ENCODE peak calls at places on chromosomes 16 and 17, in seven cellular contexts. Y is Panc1, S is GM20000, A is AG10803, J is RWPE1, X is fibroblast of the aortic adventitia, T is choroid plexus epithelial cell. E is an unnamed sample.

GRCh38 chr16:70407811-70408274 is 31.1 kb downstream of the ST3GAL2 start:
- DNase-seq in Y (no peak), S (peak), A (no peak), J (no peak), X (no peak), T (no peak), E (peak)

GRCh38 chr16:55542459-55543082 is 23.9 kb upstream of the CAPNS2 start:
- DNase-seq in Y (no peak), S (no peak), A (peak), J (peak), X (peak), T (peak), E (no peak)

GRCh38 chr17:44942456-44942855 is 5.1 kb downstream of the KIF18B start:
- DNase-seq in Y (no peak), S (no peak), A (no peak), J (no peak), X (no peak), T (no peak), E (no peak)

GRCh38 chr16:86609115-86609514 is 30.8 kb downstream of the FOXL1 start:
- DNase-seq in Y (no peak), S (no peak), A (peak), J (no peak), X (peak), T (peak), E (no peak)

GRCh38 chr17:43945074-43945824 is 3.0 kb upstream of the PPY start:
- DNase-seq in Y (no peak), S (no peak), A (peak), J (no peak), X (peak), T (no peak), E (no peak)

GRCh38 chr17:6639651-6640535 is 618 bp downstream of the KIAA0753 start:
- DNase-seq in Y (no peak), S (peak), A (peak), J (peak), X (peak), T (peak), E (peak)

GRCh38 chr16:84508502-84508901 is 4.0 kb upstream of the MEAK7 start:
- DNase-seq in Y (no peak), S (no peak), A (no peak), J (no peak), X (no peak), T (no peak), E (no peak)

GRCh38 chr16:546909-547770 is 13.1 kb upstream of the PRR35 start:
- DNase-seq in Y (no peak), S (peak), A (peak), J (no peak), X (peak), T (no peak), E (no peak)

GRCh38 chr17:75124819-75125162 is 6.8 kb downstream of the NT5C start:
- DNase-seq in Y (no peak), S (no peak), A (no peak), J (no peak), X (no peak), T (no peak), E (no peak)

GRCh38 chr17:50169121-50169764 is 3.4 kb downstream of the SGCA start:
- DNase-seq in Y (peak), S (peak), A (peak), J (peak), X (peak), T (peak), E (peak)

GRCh38 chr16:4110680-4111079 is 5.6 kb downstream of the ADCY9 start:
- DNase-seq in Y (no peak), S (no peak), A (no peak), J (no peak), X (no peak), T (no peak), E (no peak)

GRCh38 chr17:29573558-29573870 is 5.0 kb downstream of the TP53I13 start:
- DNase-seq in Y (no peak), S (no peak), A (no peak), J (no peak), X (no peak), T (no peak), E (no peak)

GRCh38 chr16:22369221-22369811 is 5.1 kb downstream of the CDR2 start:
- DNase-seq in Y (peak), S (no peak), A (peak), J (no peak), X (peak), T (peak), E (no peak)

GRCh38 chr16:65121870-65122723 is at the start of gene CDH11:
- DNase-seq in Y (no peak), S (no peak), A (peak), J (peak), X (peak), T (peak), E (no peak)

GRCh38 chr17:75557075-75557851 is 30.3 kb upstream of the MYO15B start:
- DNase-seq in Y (no peak), S (no peak), A (peak), J (no peak), X (peak), T (peak), E (no peak)

GRCh38 chr16:74871608-74872007 is 97.0 kb upstream of the FA2H start:
- DNase-seq in Y (no peak), S (no peak), A (no peak), J (no peak), X (no peak), T (no peak), E (no peak)

GRCh38 chr17:37648555-37648954 is 5.3 kb upstream of the DDX52 start:
- DNase-seq in Y (no peak), S (no peak), A (peak), J (peak), X (peak), T (peak), E (no peak)

GRCh38 chr17:82305727-82306300 is 11.6 kb downstream of the CD7 start:
- DNase-seq in Y (no peak), S (no peak), A (peak), J (no peak), X (no peak), T (no peak), E (no peak)

GRCh38 chr17:21742326-21742725 is 50.0 kb downstream of the KCNJ18 start:
- DNase-seq in Y (no peak), S (no peak), A (no peak), J (no peak), X (no peak), T (no peak), E (no peak)

GRCh38 chr17:1588781-1589585 is 26.4 kb upstream of the PITPNA start:
- DNase-seq in Y (no peak), S (peak), A (no peak), J (no peak), X (peak), T (peak), E (no peak)

GRCh38 chr17:1590031-1590746 is 27.6 kb upstream of the PITPNA start:
- DNase-seq in Y (peak), S (peak), A (peak), J (peak), X (peak), T (peak), E (no peak)

GRCh38 chr17:1592751-1593629 is 30.4 kb upstream of the PITPNA start:
- DNase-seq in Y (no peak), S (peak), A (no peak), J (no peak), X (no peak), T (peak), E (peak)

GRCh38 chr17:1591474-1592090 is 29.0 kb upstream of the PITPNA start:
- DNase-seq in Y (no peak), S (peak), A (no peak), J (no peak), X (no peak), T (no peak), E (no peak)

DNA sequence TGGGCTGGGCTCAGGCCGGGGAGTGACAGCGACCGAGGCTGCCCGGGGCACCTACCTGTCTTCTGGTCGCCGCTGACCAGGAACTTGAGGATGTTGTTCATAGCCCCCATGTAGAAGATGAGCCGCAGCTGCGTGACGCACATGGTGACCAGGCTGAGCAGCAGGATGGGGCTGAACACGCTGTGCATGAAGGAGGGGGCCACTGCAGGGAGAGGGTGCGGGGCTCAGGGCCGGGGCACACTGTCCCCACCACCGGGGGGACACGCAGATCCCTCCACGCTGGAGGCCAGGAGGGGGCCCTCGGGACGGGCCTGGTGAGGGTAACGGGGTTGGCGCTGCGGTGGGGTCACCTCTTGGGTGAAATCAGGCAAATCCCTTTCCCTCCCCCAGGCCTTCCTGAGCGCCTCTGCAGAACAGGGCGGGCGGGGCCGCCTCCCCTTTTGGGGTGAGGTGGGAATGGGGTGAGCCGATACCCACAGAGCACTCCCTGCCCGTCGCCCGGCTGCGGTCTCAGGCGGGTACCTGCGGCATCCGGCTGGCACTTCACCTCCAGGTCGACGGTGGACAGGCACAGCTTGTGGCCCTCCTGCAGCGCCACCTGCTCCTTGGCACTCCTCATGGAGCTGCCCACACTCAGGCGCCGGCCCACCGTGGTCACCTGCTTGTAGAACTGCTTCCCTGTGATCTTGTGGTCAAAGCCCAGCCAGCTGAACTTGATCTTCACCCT is 28.3 kb upstream of the PITPNA start:
- DNase-seq in Y (no peak), S (peak), A (no peak), J (no peak), X (no peak), T (no peak), E (no peak)
- TF ChIP-seq CTCF in Y (no peak), S (no peak), A (no peak), J (no peak), X (no peak), T (no peak), E (no peak)

DNA sequence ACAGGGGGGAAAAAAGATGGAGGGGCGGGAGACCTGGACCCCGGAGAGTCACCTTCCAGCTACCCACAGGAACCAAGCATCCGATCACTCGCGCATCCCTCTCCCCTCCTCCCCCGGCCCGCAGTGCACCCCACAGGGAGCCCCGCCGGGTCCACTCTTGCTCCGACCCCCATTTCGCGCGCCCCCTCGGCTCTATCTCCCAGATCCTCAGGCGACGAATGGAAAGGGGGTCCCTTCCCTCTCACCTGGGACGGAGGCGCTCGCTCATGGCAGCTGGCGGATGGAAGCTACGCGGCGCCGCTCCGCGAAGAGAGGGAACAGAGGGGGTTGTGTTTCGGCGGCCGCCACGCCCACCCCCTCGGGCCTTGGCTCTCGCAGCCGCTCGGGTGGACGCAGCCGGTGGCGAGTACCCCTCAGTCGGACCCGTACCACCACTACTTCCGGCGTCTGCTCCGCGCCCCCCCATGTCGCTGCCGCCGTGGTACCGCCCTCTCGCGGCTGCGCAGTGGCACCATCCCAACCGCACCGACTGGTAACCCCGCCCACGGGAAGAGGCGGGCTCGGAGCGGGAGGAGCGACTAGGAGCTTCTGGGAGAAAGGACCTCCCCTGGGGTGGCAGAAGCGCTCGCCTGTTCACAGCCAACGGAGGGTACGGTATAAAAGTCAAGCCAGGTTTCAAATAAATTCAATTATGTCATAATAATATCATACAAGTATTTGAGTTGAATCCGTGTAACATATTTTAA is 29.7 kb downstream of the CPSF4L start:
- DNase-seq in Y (peak), S (peak), A (peak), J (peak), X (peak), T (peak), E (peak)
- TF ChIP-seq CTCF in Y (no peak), S (peak), A (no peak), J (no peak), X (peak), T (peak), E (no peak)

GRCh38 chr17:69356625-69357024 is 29.7 kb upstream of the ABCA5 start:
- DNase-seq in Y (no peak), S (no peak), A (no peak), J (no peak), X (no peak), T (no peak), E (no peak)

GRCh38 chr17:69357701-69358100 is 30.8 kb upstream of the ABCA5 start:
- DNase-seq in Y (no peak), S (no peak), A (no peak), J (no peak), X (no peak), T (peak), E (no peak)

GRCh38 chr17:69361156-69361555 is 34.2 kb upstream of the ABCA5 start:
- DNase-seq in Y (no peak), S (no peak), A (no peak), J (no peak), X (no peak), T (no peak), E (no peak)

GRCh38 chr17:69363488-69364210 is 36.7 kb upstream of the ABCA5 start:
- DNase-seq in Y (no peak), S (no peak), A (no peak), J (no peak), X (no peak), T (no peak), E (no peak)

GRCh38 chr17:69358688-69359596 is 32.0 kb upstream of the ABCA5 start:
- DNase-seq in Y (no peak), S (peak), A (no peak), J (no peak), X (no peak), T (peak), E (no peak)
- TF ChIP-seq CTCF in Y (peak), S (peak), A (no peak), J (no peak), X (no peak), T (peak), E (peak)

GRCh38 chr16:53745126-53745525 is 41.2 kb downstream of the FTO start:
- DNase-seq in Y (no peak), S (no peak), A (peak), J (peak), X (peak), T (no peak), E (no peak)
- TF ChIP-seq CTCF in Y (no peak), S (no peak), A (no peak), J (no peak), X (no peak), T (no peak), E (no peak)

E was measured in GM10248.